ENCODE peak calls at places on chromosomes 5 and 9, in ten cellular contexts. Y is NCI-H1048; T is mesothelial cell of epicardium; D is stimulated activated naive B cell treated with anti-CD40 and anti-IgM and Interleukin-4, amounts not matched to agents 10 μg/mL and 1 μg/mL and 100 μg/mL, for 72 hours; N is NCI-H1092; I is activated T-helper 1 cell treated with Interleukin-2 at 50 U/mL for 16 hours; H is stimulated activated CD4-positive, alpha-beta T cell treated with anti-CD3 and anti-CD28 coated beads, Interleukin-4, amount 100 ng/mL, for 1 hour; X is stimulated activated naive CD4-positive, alpha-beta T cell treated with Interleukin-2 at 50 U/mL for 16 hours; R is GM19239; P is stromal cell of bone marrow. W is an unnamed sample.

GRCh38 chr9:129643706-129644105 is 1.8 kb upstream of the ASB6 start:
- DNase-seq in N (no peak), D (no peak), T (no peak), X (no peak), H (no peak), I (no peak), Y (no peak), P (no peak), R (no peak), W (no peak)

GRCh38 chr5:142602720-142603245 is 83.1 kb downstream of the FGF1 start:
- DNase-seq in R (no peak), D (no peak), H (no peak), P (no peak), Y (no peak), X (no peak), I (no peak), T (no peak), N (no peak), W (no peak)

GRCh38 chr5:120564013-120564412 is 99.9 kb downstream of the PRR16 start:
- DNase-seq in N (no peak), Y (no peak), X (no peak), R (no peak), T (no peak), H (no peak), P (no peak), I (no peak), D (no peak), W (no peak)

GRCh38 chr9:35906923-35907699 is 1.1 kb downstream of the HRCT1 start:
- DNase-seq in T (no peak), P (peak), Y (no peak), R (no peak), I (no peak), X (no peak), H (no peak), D (no peak), N (no peak), W (no peak)

GRCh38 chr9:68492801-68493200 is 47.9 kb downstream of the TMEM252 start:
- DNase-seq in T (no peak), X (no peak), D (no peak), Y (no peak), H (no peak), N (no peak), I (no peak), P (no peak), R (no peak), W (no peak)

GRCh38 chr5:143890475-143890874 is 78.5 kb downstream of the HMHB1 start:
- DNase-seq in I (no peak), R (no peak), H (no peak), Y (no peak), X (no peak), N (no peak), D (no peak), T (no peak), P (no peak), W (no peak)

GRCh38 chr5:8814081-8814480 is 731.8 kb downstream of the SEMA5A start:
- DNase-seq in Y (no peak), T (no peak), X (no peak), D (no peak), R (no peak), H (no peak), N (no peak), I (no peak), P (no peak), W (no peak)

GRCh38 chr5:126693806-126694205 is 83.1 kb upstream of the LMNB1 start:
- DNase-seq in X (no peak), P (no peak), D (no peak), H (no peak), I (no peak), T (no peak), Y (no peak), R (no peak), N (no peak), W (no peak)

GRCh38 chr9:106718996-106719395 is 144.0 kb upstream of the ZNF462 start:
- DNase-seq in D (no peak), T (no peak), R (no peak), X (no peak), P (no peak), Y (no peak), H (no peak), N (no peak), I (no peak), W (no peak)

GRCh38 chr9:93673271-93673843 is 97.0 kb downstream of the PHF2 start:
- DNase-seq in H (no peak), D (no peak), Y (no peak), N (peak), X (no peak), T (peak), P (no peak), R (no peak), I (no peak), W (no peak)

GRCh38 chr5:142866563-142867275 is 96.5 kb downstream of the ARHGAP26 start:
- DNase-seq in I (no peak), T (peak), D (peak), N (peak), X (peak), P (no peak), R (peak), H (peak), Y (peak), W (no peak)

GRCh38 chr9:133374612-133375115 is 1.2 kb downstream of the SURF4 start:
- DNase-seq in X (no peak), T (no peak), Y (no peak), I (no peak), H (no peak), N (no peak), R (no peak), P (peak), D (no peak), W (no peak)

GRCh38 chr9:16316406-16316805 is 554.1 kb downstream of the BNC2 start:
- DNase-seq in H (no peak), T (no peak), R (no peak), X (no peak), D (no peak), I (no peak), P (no peak), N (peak), Y (no peak), W (no peak)

GRCh38 chr5:170546257-170546656 is 42.4 kb downstream of the KCNIP1 start:
- DNase-seq in H (no peak), T (no peak), N (no peak), P (no peak), I (no peak), X (no peak), R (no peak), D (no peak), Y (no peak), W (no peak)